ENCODE peak calls at places on chromosomes 1 and 21, in nine cellular contexts. V, B, M, T, S, F, Z, E and K are unnamed samples.
A peak's percentile ranks its signal among the peaks of the same experiment; 100 is the strongest.

GRCh38 chr1:37574834-37575479 is 18.2 kb downstream of the DNALI1 start:
- DNase-seq in V (no peak), B (no peak), M (no peak), T (no peak), S (no peak), F (peak; percentile 89), Z (no peak), E (no peak), K (peak; percentile 90)

GRCh38 chr1:151542710-151543129 is 2.6 kb downstream of the TUFT1 start:
- DNase-seq in V (peak; percentile 5), B (no peak), M (peak; percentile 41), T (no peak), S (no peak), F (peak; percentile 78), Z (no peak), E (no peak), K (peak; percentile 84)

GRCh38 chr1:117105003-117105402 is 16.5 kb downstream of the TRIM45 start:
- DNase-seq in V (no peak), B (no peak), M (no peak), T (no peak), S (no peak), F (no peak), Z (no peak), E (no peak), K (no peak)

GRCh38 chr1:230109871-230110667 is 43.0 kb downstream of the GALNT2 start:
- DNase-seq in V (peak; percentile 99), B (peak; percentile 88), M (peak; percentile 68), T (peak; percentile 60), S (no peak), F (no peak), Z (peak; percentile 52), E (no peak), K (no peak)

GRCh38 chr1:15364740-15365139 is 44.9 kb upstream of the EFHD2 start:
- DNase-seq in V (no peak), B (no peak), M (no peak), T (no peak), S (peak; percentile 46), F (no peak), Z (peak; percentile 24), E (no peak), K (no peak)

GRCh38 chr1:233328661-233329498 is 1.4 kb downstream of the MAP3K21 start:
- DNase-seq in V (peak; percentile 42), B (no peak), M (no peak), T (no peak), S (no peak), F (peak; percentile 2), Z (no peak), E (no peak), K (peak; percentile 38)

GRCh38 chr1:51463561-51463960 is 55.5 kb downstream of the EPS15 start:
- DNase-seq in V (no peak), B (no peak), M (no peak), T (no peak), S (no peak), F (no peak), Z (no peak), E (no peak), K (no peak)

GRCh38 chr1:222234351-222234750 is 313.6 kb downstream of the HHIPL2 start:
- DNase-seq in V (no peak), B (no peak), M (no peak), T (no peak), S (no peak), F (no peak), Z (no peak), E (no peak), K (no peak)

GRCh38 chr1:23951646-23952095 is 8.0 kb upstream of the PNRC2 start:
- DNase-seq in V (no peak), B (no peak), M (peak; percentile 52), T (no peak), S (no peak), F (peak; percentile 96), Z (no peak), E (no peak), K (peak; percentile 89)

GRCh38 chr1:206872139-206872538 is 6.7 kb downstream of the IL20 start:
- DNase-seq in V (peak; percentile 31), B (no peak), M (no peak), T (no peak), S (no peak), F (no peak), Z (no peak), E (no peak), K (no peak)

GRCh38 chr1:21184266-21184665 is 7.6 kb upstream of the EIF4G3 start:
- DNase-seq in V (peak; percentile 74), B (peak; percentile 85), M (no peak), T (no peak), S (no peak), F (no peak), Z (no peak), E (no peak), K (no peak)

GRCh38 chr1:212467843-212468482 is 35.2 kb downstream of the NENF start:
- DNase-seq in V (no peak), B (no peak), M (no peak), T (no peak), S (no peak), F (peak; percentile 39), Z (no peak), E (no peak), K (peak; percentile 33)

GRCh38 chr1:224737353-224737727 is 121.2 kb downstream of the CNIH3 start:
- DNase-seq in V (no peak), B (no peak), M (no peak), T (no peak), S (no peak), F (no peak), Z (no peak), E (no peak), K (no peak)

GRCh38 chr21:41895643-41896493 is 16.7 kb upstream of the PRDM15 start:
- DNase-seq in V (no peak), B (peak; percentile 46), M (no peak), T (no peak), S (peak; percentile 56), F (no peak), Z (no peak), E (no peak), K (no peak)

GRCh38 chr1:241799414-241799813 is 48.6 kb upstream of the EXO1 start:
- DNase-seq in V (no peak), B (no peak), M (no peak), T (no peak), S (no peak), F (peak; percentile 65), Z (no peak), E (no peak), K (no peak)

GRCh38 chr1:65027699-65028358 is 61.5 kb upstream of the JAK1 start:
- DNase-seq in V (no peak), B (no peak), M (no peak), T (no peak), S (no peak), F (peak; percentile 13), Z (no peak), E (no peak), K (peak; percentile 52)

GRCh38 chr1:171292799-171293198 is 21.2 kb upstream of the FMO4 start:
- DNase-seq in V (no peak), B (no peak), M (no peak), T (no peak), S (no peak), F (peak; percentile 45), Z (no peak), E (no peak), K (no peak)
- TF ChIP-seq EZH2phosphoT487 in V (no peak), B (no peak), M (no peak), T (no peak), S (no peak), F (no peak), Z (no peak), E (no peak), K (no peak)

GRCh38 chr1:53346007-53346813 is 18.3 kb upstream of the LRP8 start:
- DNase-seq in V (no peak), B (no peak), M (no peak), T (peak; percentile 68), S (no peak), F (no peak), Z (no peak), E (no peak), K (no peak)

GRCh38 chr1:53342735-53343470 is 15.0 kb upstream of the LRP8 start:
- DNase-seq in V (no peak), B (no peak), M (no peak), T (no peak), S (no peak), F (no peak), Z (no peak), E (no peak), K (no peak)

GRCh38 chr1:53341961-53342707 is 14.3 kb upstream of the LRP8 start:
- DNase-seq in V (no peak), B (no peak), M (no peak), T (no peak), S (no peak), F (no peak), Z (no peak), E (no peak), K (no peak)

GRCh38 chr1:53344921-53345838 is 17.3 kb upstream of the LRP8 start:
- DNase-seq in V (no peak), B (no peak), M (no peak), T (no peak), S (no peak), F (no peak), Z (no peak), E (no peak), K (no peak)

GRCh38 chr1:53343831-53344668 is 16.2 kb upstream of the LRP8 start:
- DNase-seq in V (no peak), B (no peak), M (peak; percentile 5), T (no peak), S (no peak), F (peak; percentile 26), Z (no peak), E (no peak), K (no peak)
- TF ChIP-seq EZH2phosphoT487 in V (no peak), B (no peak), M (no peak), T (no peak), S (no peak), F (no peak), Z (no peak), E (no peak), K (no peak)

DNA sequence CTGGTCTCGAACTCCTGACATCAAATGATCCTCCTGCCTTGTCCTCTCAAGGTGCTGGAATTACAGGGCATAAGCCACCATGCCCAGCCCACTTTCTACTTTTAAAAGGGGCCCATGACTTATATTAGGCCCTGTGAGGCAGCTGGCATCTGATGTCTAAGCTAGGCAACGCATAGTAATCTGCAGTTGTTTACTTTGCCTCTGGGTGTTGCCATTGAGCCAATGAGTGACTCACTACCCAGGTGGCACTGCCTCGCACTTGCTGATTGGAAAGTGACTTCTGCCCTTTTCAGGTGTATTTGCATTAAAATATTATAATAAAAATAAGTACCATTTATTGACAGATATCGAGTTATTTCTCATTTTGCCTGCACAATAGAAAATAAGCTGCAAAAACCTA is 84.9 kb downstream of the KIF14 start:
- DNase-seq in V (peak; percentile 46), B (peak; percentile 35), M (no peak), T (peak; percentile 38), S (peak; percentile 68), F (peak; percentile 48), Z (peak; percentile 31), E (peak; percentile 63), K (peak; percentile 98)
- TF ChIP-seq EZH2phosphoT487 in V (no peak), B (no peak), M (no peak), T (no peak), S (no peak), F (no peak), Z (no peak), E (no peak), K (no peak)

DNA sequence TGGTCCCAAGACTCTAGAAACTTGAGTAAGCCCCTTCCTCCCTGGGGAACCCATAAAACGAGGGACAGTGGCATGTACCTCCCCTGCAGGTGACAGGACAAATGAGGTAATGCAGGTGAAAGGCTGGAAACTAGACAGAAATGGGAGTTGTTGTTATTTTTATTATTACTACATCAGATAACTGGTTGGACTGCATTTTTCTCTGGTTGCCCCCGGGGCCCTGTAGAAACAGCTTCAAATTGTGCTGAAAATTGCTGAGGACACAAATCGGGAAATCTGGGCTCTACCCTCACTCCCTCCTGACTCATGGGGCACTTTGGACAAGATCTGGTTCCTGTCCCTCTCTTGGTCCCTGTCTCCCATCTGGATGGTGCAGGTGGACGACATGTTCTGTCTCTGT is 132.3 kb upstream of the WNT4 start:
- DNase-seq in V (no peak), B (no peak), M (peak; percentile 45), T (no peak), S (no peak), F (no peak), Z (no peak), E (no peak), K (peak; percentile 89)
- TF ChIP-seq EZH2phosphoT487 in V (no peak), B (no peak), M (no peak), T (no peak), S (no peak), F (no peak), Z (no peak), E (no peak), K (no peak)